ENCODE peak calls at places on chromosomes 13 and 19, in five cellular contexts. G, I, T, E and J are unnamed samples.

GRCh38 chr19:38267780-38268430 is 3.5 kb downstream of the SPINT2 start:
- DNase-seq in I (no peak), T (no peak), G (no peak), E (no peak), J (no peak)

GRCh38 chr19:35236638-35237400 is 8.3 kb upstream of the FAM187B start:
- DNase-seq in E (no peak), I (no peak), T (no peak), G (no peak), J (no peak)

GRCh38 chr13:53001871-53002270 is 26.7 kb upstream of the OLFM4 start:
- DNase-seq in E (no peak), T (no peak), I (no peak), G (no peak), J (no peak)

GRCh38 chr13:32443111-32443510 is 15.2 kb upstream of the N4BP2L1 start:
- DNase-seq in G (no peak), I (peak), E (peak), T (peak), J (peak)

GRCh38 chr19:24000656-24001055 is 86.0 kb downstream of the ZNF726 start:
- DNase-seq in G (no peak), I (no peak), T (no peak), E (no peak), J (no peak)

GRCh38 chr13:101982903-101983302 is 418.9 kb downstream of the FGF14 start:
- DNase-seq in G (no peak), E (no peak), I (no peak), T (no peak), J (no peak)

GRCh38 chr19:493391-494170 is 2.7 kb upstream of the MADCAM1 start:
- DNase-seq in G (no peak), T (no peak), I (no peak), E (no peak), J (no peak)

GRCh38 chr19:33684550-33685303 is 63.0 kb downstream of the CHST8 start:
- DNase-seq in I (no peak), T (no peak), E (no peak), G (no peak), J (peak)

GRCh38 chr13:44819245-44819644 is 170.0 kb downstream of the NUFIP1 start:
- DNase-seq in G (no peak), T (no peak), E (peak), I (no peak), J (no peak)

GRCh38 chr13:62483774-62484173 is 1068.1 kb upstream of the PCDH20 start:
- DNase-seq in G (no peak), I (no peak), E (no peak), T (no peak), J (no peak)

GRCh38 chr19:35732540-35733179 is 9.6 kb downstream of the IGFLR1 start:
- DNase-seq in T (no peak), E (no peak), I (no peak), G (no peak), J (no peak)

GRCh38 chr19:1904385-1905070 is 671 bp upstream of the ADAT3 start:
- DNase-seq in G (peak), T (peak), E (no peak), I (no peak), J (no peak)

GRCh38 chr19:43464089-43464775 is 1.2 kb downstream of the LYPD3 start:
- DNase-seq in G (no peak), I (peak), E (no peak), T (no peak), J (peak)

GRCh38 chr13:29909975-29910674 is 59.7 kb upstream of the UBL3 start:
- DNase-seq in E (no peak), I (no peak), G (no peak), T (no peak), J (no peak)

GRCh38 chr19:12611361-12611699 is 610 bp downstream of the ZNF791 start:
- DNase-seq in I (peak), T (no peak), G (no peak), E (peak), J (peak)

GRCh38 chr19:19820774-19821315 is 705 bp downstream of the ZNF506 start:
- DNase-seq in I (no peak), T (no peak), E (no peak), G (no peak), J (no peak)

GRCh38 chr13:110960219-110960618 is 45.4 kb upstream of the ANKRD10 start:
- DNase-seq in E (no peak), I (no peak), G (no peak), T (no peak), J (no peak)

GRCh38 chr13:45108716-45109706 is 11.3 kb upstream of the GTF2F2 start:
- DNase-seq in T (peak), G (no peak), E (no peak), I (peak), J (no peak)

GRCh38 chr13:110798595-110798994 is 85.1 kb downstream of the ING1 start:
- DNase-seq in G (no peak), E (peak), T (no peak), I (no peak), J (no peak)

GRCh38 chr13:111474136-111475002 is 153.9 kb downstream of the TEX29 start:
- DNase-seq in I (peak), E (peak), G (peak), T (no peak), J (peak)

GRCh38 chr19:31348416-31349159 is 648 bp downstream of the TSHZ3 start:
- DNase-seq in I (no peak), T (no peak), E (no peak), G (no peak), J (peak)

GRCh38 chr13:105634059-105634458 is 901.4 kb downstream of the EFNB2 start:
- DNase-seq in I (no peak), T (no peak), E (no peak), G (no peak), J (no peak)

GRCh38 chr13:111159362-111160320 is 44.5 kb downstream of the ARHGEF7 start:
- DNase-seq in T (no peak), G (no peak), E (no peak), I (no peak), J (no peak)

GRCh38 chr19:21084343-21084742 is 2.3 kb downstream of the ZNF714 start:
- DNase-seq in E (no peak), T (peak), I (no peak), G (no peak), J (no peak)

GRCh38 chr19:21087871-21088270 is 5.9 kb downstream of the ZNF714 start:
- DNase-seq in E (no peak), I (no peak), T (no peak), G (no peak), J (no peak)

GRCh38 chr19:21082011-21082975 is at the start of gene ZNF714:
- DNase-seq in E (peak), G (peak), T (peak), I (peak), J (peak)
- TF ChIP-seq RFX5 in E (peak), G (peak), T (peak), I (no peak), J (peak)

GRCh38 chr19:45321848-45322247 is 827 bp downstream of the CKM start:
- DNase-seq in I (no peak), E (no peak), T (no peak), G (no peak), J (no peak)
- TF ChIP-seq YY1 in I (no peak), E (no peak), T (no peak), G (no peak), J (no peak)

GRCh38 chr19:41480336-41480735 is 37.4 kb downstream of the ERICH4 start:
- DNase-seq in E (no peak), G (no peak), T (no peak), I (peak), J (no peak)

GRCh38 chr19:41478875-41479756 is 36.2 kb downstream of the ERICH4 start:
- DNase-seq in G (no peak), I (no peak), T (no peak), E (no peak), J (no peak)

GRCh38 chr19:41476583-41476982 is 33.6 kb downstream of the ERICH4 start:
- DNase-seq in T (no peak), E (no peak), I (no peak), G (no peak), J (no peak)

GRCh38 chr19:41478171-41478570 is 35.2 kb downstream of the ERICH4 start:
- DNase-seq in T (no peak), E (no peak), I (no peak), G (no peak), J (no peak)

DNA sequence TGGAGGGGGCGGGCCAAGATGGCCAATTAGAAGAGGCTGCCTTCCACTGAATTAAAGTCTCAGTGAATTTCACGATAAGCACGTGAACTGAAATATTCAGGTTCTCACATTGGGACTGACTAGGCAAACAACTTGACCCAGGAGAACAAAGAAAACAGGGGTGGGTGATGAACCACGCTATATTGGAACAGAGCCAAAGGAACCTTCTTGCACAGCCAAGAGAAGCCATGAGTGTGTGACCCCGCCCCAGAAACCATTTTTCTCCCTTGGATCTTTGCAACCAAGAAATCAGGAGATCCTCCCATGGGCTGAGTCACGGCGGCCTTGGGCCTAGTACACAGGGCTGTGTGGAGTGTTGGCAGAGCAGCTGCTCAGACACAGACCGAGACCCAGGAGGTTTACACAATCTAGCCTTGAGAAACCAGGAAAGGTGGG is 36.8 kb downstream of the ERICH4 start:
- DNase-seq in T (no peak), G (no peak), E (no peak), I (peak), J (no peak)
- TF ChIP-seq RFX5 in T (no peak), G (no peak), E (no peak), I (no peak), J (no peak)

GRCh38 chr19:11405846-11406643 is 13.1 kb downstream of the RGL3 start:
- DNase-seq in E (no peak), G (no peak), T (no peak), I (no peak), J (peak)
- TF ChIP-seq YY1 in E (no peak), G (no peak), T (no peak), I (no peak), J (no peak)

GRCh38 chr13:54175470-54175869 is 1146.9 kb downstream of the OLFM4 start:
- DNase-seq in E (no peak), G (no peak), I (no peak), T (no peak), J (no peak)
- TF ChIP-seq RFX5 in E (no peak), G (no peak), I (no peak), T (no peak), J (no peak)

GRCh38 chr19:8611391-8611883 is 922 bp upstream of the ADAMTS10 start:
- DNase-seq in E (no peak), T (no peak), I (no peak), G (no peak), J (peak)

GRCh38 chr19:8610041-8610927 is at the start of gene ADAMTS10:
- DNase-seq in I (peak), E (no peak), T (no peak), G (no peak), J (peak)

GRCh38 chr19:8610928-8611284 is 391 bp upstream of the ADAMTS10 start:
- DNase-seq in G (no peak), E (no peak), I (no peak), T (no peak), J (no peak)

GRCh38 chr19:8608858-8609209 is 1.7 kb downstream of the ADAMTS10 start:
- DNase-seq in I (no peak), G (no peak), E (no peak), T (no peak), J (no peak)

GRCh38 chr19:8609210-8610040 is 1.1 kb downstream of the ADAMTS10 start:
- DNase-seq in T (no peak), E (peak), G (peak), I (peak), J (peak)
- TF ChIP-seq YY1 in T (no peak), E (peak), G (no peak), I (no peak), J (no peak)

GRCh38 chr19:5683177-5683886 is 2.5 kb downstream of the HSD11B1L start:
- DNase-seq in G (no peak), I (no peak), E (no peak), T (no peak), J (no peak)

GRCh38 chr19:5684694-5685430 is 4.0 kb downstream of the HSD11B1L start:
- DNase-seq in E (no peak), T (no peak), G (no peak), I (no peak), J (no peak)

GRCh38 chr19:5686326-5686646 is 3.8 kb upstream of the RPL36 start:
- DNase-seq in I (no peak), T (no peak), G (no peak), E (no peak), J (no peak)

GRCh38 chr19:5687360-5688198 is 2.5 kb upstream of the RPL36 start:
- DNase-seq in I (no peak), T (no peak), E (no peak), G (no peak), J (peak)

GRCh38 chr19:5686647-5687359 is 3.3 kb upstream of the RPL36 start:
- DNase-seq in G (peak), E (peak), T (peak), I (peak), J (peak)
- TF ChIP-seq RFX5 in G (no peak), E (no peak), T (peak), I (no peak), J (no peak)

DNA sequence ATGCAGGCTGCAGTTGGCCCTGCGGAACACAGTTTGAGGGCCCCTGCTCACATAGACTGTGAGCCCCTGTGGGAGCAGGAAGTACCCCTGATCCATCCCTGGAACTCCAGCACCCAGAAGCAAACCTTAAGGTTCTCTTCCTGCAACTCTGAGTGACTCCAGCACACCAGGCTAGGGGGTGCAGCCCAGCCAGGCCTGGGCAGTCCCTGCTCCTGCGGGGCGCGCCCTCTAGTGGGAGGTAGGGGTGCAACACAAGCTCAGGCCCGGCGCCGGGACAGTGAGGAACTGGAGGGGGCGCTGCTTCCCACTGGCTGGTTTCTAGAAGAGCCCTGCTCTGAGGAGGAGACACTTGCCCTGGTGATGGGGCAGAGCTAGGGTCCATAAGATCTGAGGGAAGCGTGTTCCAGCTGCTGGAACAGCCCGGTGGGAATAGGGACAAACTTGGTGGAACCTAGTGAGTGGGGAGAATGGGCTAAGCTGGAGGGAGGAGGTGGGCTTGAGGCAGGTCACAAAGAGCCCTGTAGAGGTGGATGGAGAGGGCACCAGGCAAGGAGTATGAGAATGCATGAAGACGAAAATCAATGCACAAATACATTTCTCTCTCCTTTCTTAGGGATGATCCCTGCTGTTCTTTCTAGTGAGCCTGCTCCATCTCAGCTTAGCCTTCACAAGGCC is 5.0 kb downstream of the ZSCAN5A start:
- DNase-seq in T (no peak), E (peak), I (peak), G (peak), J (peak)
- TF ChIP-seq YY1 in T (peak), E (no peak), I (peak), G (peak), J (no peak)

GRCh38 chr19:17468302-17469091 is 1.8 kb upstream of the SLC27A1 start:
- DNase-seq in T (no peak), E (no peak), G (no peak), I (no peak), J (no peak)
- TF ChIP-seq RFX5 in T (no peak), E (no peak), G (no peak), I (no peak), J (no peak)